ENCODE peak calls at places on chromosome 10, in nine cellular contexts. O, B, X, Y, F, S, N, Z and H are unnamed samples.

GRCh38 chr10:52740913-52741675 is 31.5 kb downstream of the MBL2 start:
- DNase-seq in O (peak), B (no peak), X (peak), Y (peak), F (no peak), S (no peak), N (peak), Z (no peak), H (peak)

GRCh38 chr10:5447611-5448071 is 35.3 kb downstream of the NET1 start:
- DNase-seq in O (no peak), B (no peak), X (peak), Y (no peak), F (no peak), S (no peak), N (no peak), Z (no peak), H (peak)

GRCh38 chr10:19874791-19875190 is 58.6 kb downstream of the PLXDC2 start:
- DNase-seq in O (no peak), B (no peak), X (no peak), Y (no peak), F (no peak), S (no peak), N (no peak), Z (no peak), H (no peak)

GRCh38 chr10:15254808-15255655 is 86.5 kb upstream of the NMT2 start:
- DNase-seq in O (peak), B (no peak), X (peak), Y (no peak), F (no peak), S (no peak), N (no peak), Z (peak), H (peak)

GRCh38 chr10:70672165-70672992 is at the start of gene ADAMTS14:
- DNase-seq in O (no peak), B (no peak), X (peak), Y (no peak), F (no peak), S (no peak), N (peak), Z (no peak), H (peak)

GRCh38 chr10:95268438-95268837 is 22.4 kb downstream of the PDLIM1 start:
- DNase-seq in O (peak), B (no peak), X (no peak), Y (no peak), F (peak), S (no peak), N (peak), Z (no peak), H (no peak)

GRCh38 chr10:105885495-105885894 is 1244.4 kb downstream of the SORCS3 start:
- DNase-seq in O (no peak), B (no peak), X (no peak), Y (no peak), F (no peak), S (no peak), N (no peak), Z (no peak), H (no peak)

GRCh38 chr10:29257106-29257783 is 31.6 kb upstream of the LYZL1 start:
- DNase-seq in O (peak), B (no peak), X (no peak), Y (no peak), F (peak), S (peak), N (peak), Z (peak), H (no peak)

GRCh38 chr10:79219276-79219957 is 127.9 kb upstream of the PPIF start:
- DNase-seq in O (no peak), B (no peak), X (no peak), Y (no peak), F (peak), S (no peak), N (peak), Z (no peak), H (no peak)

GRCh38 chr10:69056536-69057260 is 31.2 kb upstream of the SRGN start:
- DNase-seq in O (no peak), B (no peak), X (no peak), Y (no peak), F (no peak), S (no peak), N (no peak), Z (no peak), H (no peak)

GRCh38 chr10:114925675-114926204 is 12.3 kb upstream of the TRUB1 start:
- DNase-seq in O (peak), B (no peak), X (peak), Y (peak), F (no peak), S (no peak), N (peak), Z (no peak), H (peak)

GRCh38 chr10:17836917-17837316 is 27.8 kb downstream of the MRC1 start:
- DNase-seq in O (peak), B (no peak), X (no peak), Y (no peak), F (no peak), S (no peak), N (peak), Z (no peak), H (no peak)

GRCh38 chr10:49803988-49804387 is 41.9 kb upstream of the OGDHL start:
- DNase-seq in O (no peak), B (no peak), X (no peak), Y (no peak), F (no peak), S (no peak), N (no peak), Z (no peak), H (no peak)

GRCh38 chr10:11148131-11148530 is 130.5 kb downstream of the CELF2 start:
- DNase-seq in O (no peak), B (no peak), X (no peak), Y (no peak), F (no peak), S (no peak), N (no peak), Z (no peak), H (no peak)

GRCh38 chr10:25113231-25114035 is 61.4 kb upstream of the GPR158 start:
- DNase-seq in O (peak), B (peak), X (peak), Y (peak), F (peak), S (no peak), N (peak), Z (peak), H (peak)

GRCh38 chr10:103416436-103417147 is 20.2 kb downstream of the PDCD11 start:
- DNase-seq in O (peak), B (no peak), X (peak), Y (peak), F (peak), S (no peak), N (peak), Z (peak), H (peak)

GRCh38 chr10:23472181-23472580 is 33.3 kb downstream of the OTUD1 start:
- DNase-seq in O (no peak), B (no peak), X (no peak), Y (no peak), F (no peak), S (no peak), N (no peak), Z (no peak), H (no peak)

GRCh38 chr10:108696792-108697477 is 1226.4 kb downstream of the XPNPEP1 start:
- DNase-seq in O (no peak), B (no peak), X (peak), Y (peak), F (no peak), S (no peak), N (no peak), Z (no peak), H (peak)

GRCh38 chr10:58641708-58642107 is 129.0 kb downstream of the BICC1 start:
- DNase-seq in O (no peak), B (no peak), X (no peak), Y (no peak), F (no peak), S (no peak), N (peak), Z (no peak), H (no peak)

GRCh38 chr10:93445097-93445960 is 36.8 kb downstream of the MYOF start:
- DNase-seq in O (peak), B (peak), X (no peak), Y (no peak), F (peak), S (peak), N (peak), Z (peak), H (no peak)

GRCh38 chr10:34156781-34157425 is 658.2 kb downstream of the PARD3 start:
- DNase-seq in O (no peak), B (no peak), X (no peak), Y (no peak), F (no peak), S (no peak), N (peak), Z (no peak), H (no peak)
- TF ChIP-seq CTCF in O (no peak), B (no peak), X (no peak), Y (no peak), F (no peak), S (peak), N (peak), Z (peak), H (no peak)

DNA sequence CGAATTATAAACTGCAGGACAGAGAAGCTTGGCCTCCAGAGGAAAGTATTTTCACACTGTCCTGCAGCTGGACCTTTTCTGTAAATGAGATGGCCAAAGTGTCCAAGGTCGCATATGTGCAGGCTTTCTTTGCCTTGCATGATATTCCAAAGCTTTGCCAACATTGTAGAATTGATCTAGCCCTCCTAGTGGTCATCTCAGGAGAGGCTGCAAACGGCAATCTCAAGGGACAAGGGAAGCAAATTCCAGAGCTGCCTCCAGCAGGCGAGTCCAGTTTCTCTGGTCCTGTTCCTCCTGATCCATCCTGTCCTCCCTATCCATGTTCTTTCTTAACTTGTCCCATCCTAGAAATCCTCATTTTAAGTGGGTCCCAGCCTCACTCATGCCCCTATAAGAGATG is 373.4 kb upstream of the PCDH15 start:
- DNase-seq in O (no peak), B (no peak), X (no peak), Y (no peak), F (no peak), S (no peak), N (no peak), Z (no peak), H (no peak)
- TF ChIP-seq CTCF in O (no peak), B (peak), X (no peak), Y (no peak), F (no peak), S (no peak), N (no peak), Z (no peak), H (no peak)

GRCh38 chr10:83289373-83289772 is 849.9 kb upstream of the GHITM start:
- DNase-seq in O (no peak), B (no peak), X (no peak), Y (no peak), F (no peak), S (no peak), N (no peak), Z (no peak), H (no peak)

GRCh38 chr10:83283151-83283550 is 856.2 kb upstream of the GHITM start:
- DNase-seq in O (no peak), B (no peak), X (no peak), Y (no peak), F (no peak), S (no peak), N (no peak), Z (no peak), H (no peak)

GRCh38 chr10:83287374-83287773 is 851.9 kb upstream of the GHITM start:
- DNase-seq in O (no peak), B (no peak), X (no peak), Y (no peak), F (no peak), S (no peak), N (no peak), Z (no peak), H (no peak)
- TF ChIP-seq CTCF in O (no peak), B (no peak), X (no peak), Y (no peak), F (no peak), S (no peak), N (no peak), Z (no peak), H (no peak)

DNA sequence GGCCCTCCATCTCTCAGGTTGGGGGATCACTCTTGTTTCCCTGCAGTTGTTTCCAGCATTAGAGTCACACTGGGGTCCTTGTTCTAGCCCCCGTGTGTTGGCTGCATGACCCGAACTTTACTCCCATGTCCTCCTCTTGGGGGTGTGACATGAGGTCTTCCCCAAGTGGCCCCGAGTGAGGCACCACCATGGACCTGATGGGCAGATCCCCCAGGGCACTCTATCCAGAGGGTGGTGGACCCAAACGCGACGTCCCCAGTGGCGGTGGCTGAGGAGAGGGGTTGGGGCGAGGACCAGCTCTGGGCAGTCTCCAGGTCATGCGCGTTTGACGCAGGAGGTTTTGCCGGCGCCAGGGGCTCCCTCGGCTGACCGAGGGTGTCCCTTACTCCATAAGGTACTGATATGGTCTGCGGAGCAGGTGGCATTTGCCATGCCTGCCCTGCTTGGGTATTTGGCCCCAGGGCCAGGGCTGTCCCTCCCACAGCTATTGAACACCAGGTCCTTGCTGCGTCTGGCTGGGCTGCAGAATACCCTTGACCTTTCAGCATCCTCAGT is 131.9 kb downstream of the LHPP start:
- DNase-seq in O (no peak), B (no peak), X (no peak), Y (no peak), F (peak), S (no peak), N (no peak), Z (no peak), H (no peak)
- TF ChIP-seq CTCF in O (no peak), B (no peak), X (no peak), Y (no peak), F (no peak), S (no peak), N (no peak), Z (no peak), H (no peak)

DNA sequence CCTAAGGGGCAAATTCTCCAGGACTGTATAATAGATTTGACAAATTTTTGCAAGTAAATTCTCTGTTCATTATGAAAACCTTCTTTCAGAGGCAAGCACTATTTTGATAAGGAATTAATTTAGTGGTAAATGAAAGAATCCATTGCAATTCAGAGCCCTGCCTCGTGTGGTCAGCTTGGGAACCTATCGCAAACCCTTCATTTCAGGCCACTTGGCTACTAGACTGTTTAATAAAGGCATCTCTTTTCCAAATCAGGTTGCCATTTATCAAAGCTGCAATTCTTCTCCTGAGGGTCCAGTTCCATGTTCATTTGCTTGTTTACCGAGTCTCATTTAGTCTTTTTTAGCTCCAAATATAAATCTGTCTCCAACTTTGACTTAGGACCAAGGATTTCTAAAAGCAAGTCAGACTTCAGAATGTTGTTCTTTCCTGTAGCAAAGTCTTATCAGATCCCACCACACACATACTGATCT is 28.4 kb downstream of the PPP1R3C start:
- DNase-seq in O (no peak), B (no peak), X (no peak), Y (no peak), F (no peak), S (no peak), N (no peak), Z (no peak), H (no peak)
- TF ChIP-seq CTCF in O (peak), B (no peak), X (no peak), Y (no peak), F (no peak), S (peak), N (no peak), Z (no peak), H (no peak)